ENCODE peak calls at places on chromosomes 11 and 22, in four cellular contexts. One of them, this sample, is unnamed.

GRCh38 chr11:123033895-123034294 is 28.0 kb downstream of the HSPA8 start:
- DNase-seq in K562: peak
- DNase-seq in HL-60: no peak
- DNase-seq in GM12878: no peak
- DNase-seq in this sample: no peak

GRCh38 chr11:10591741-10592140 is 23.3 kb upstream of the LYVE1 start:
- DNase-seq in K562: no peak
- DNase-seq in HL-60: no peak
- DNase-seq in GM12878: no peak
- DNase-seq in this sample: no peak

GRCh38 chr11:84887055-84887629 is 740.0 kb downstream of the DLG2 start:
- DNase-seq in K562: no peak
- DNase-seq in HL-60: no peak
- DNase-seq in GM12878: no peak
- DNase-seq in this sample: no peak

GRCh38 chr11:13954591-13954990 is 7.9 kb upstream of the SPON1 start:
- DNase-seq in K562: no peak
- DNase-seq in HL-60: no peak
- DNase-seq in GM12878: no peak
- DNase-seq in this sample: no peak

GRCh38 chr22:39688186-39688768 is 117.7 kb downstream of the CACNA1I start:
- DNase-seq in K562: no peak
- DNase-seq in HL-60: no peak
- DNase-seq in GM12878: no peak
- DNase-seq in this sample: no peak

GRCh38 chr11:20808328-20808727 is 138.9 kb downstream of the NELL1 start:
- DNase-seq in K562: no peak
- DNase-seq in HL-60: no peak
- DNase-seq in GM12878: no peak
- DNase-seq in this sample: no peak

GRCh38 chr11:426851-427250 is 12.1 kb upstream of the SIGIRR start:
- DNase-seq in K562: no peak
- DNase-seq in HL-60: no peak
- DNase-seq in GM12878: no peak
- DNase-seq in this sample: no peak

GRCh38 chr11:82080160-82080559 is 653.5 kb downstream of the FAM181B start:
- DNase-seq in K562: no peak
- DNase-seq in HL-60: no peak
- DNase-seq in GM12878: no peak
- DNase-seq in this sample: no peak

GRCh38 chr11:122714484-122714883 is 59.0 kb downstream of the UBASH3B start:
- DNase-seq in K562: no peak
- DNase-seq in HL-60: peak
- DNase-seq in GM12878: no peak
- DNase-seq in this sample: no peak

GRCh38 chr22:40485813-40486610 is 115.6 kb downstream of the SGSM3 start:
- DNase-seq in K562: no peak
- DNase-seq in HL-60: peak
- DNase-seq in GM12878: no peak
- DNase-seq in this sample: no peak

GRCh38 chr11:100681064-100681502 is 6.0 kb upstream of the ARHGAP42 start:
- DNase-seq in K562: peak
- DNase-seq in HL-60: peak
- DNase-seq in GM12878: peak
- DNase-seq in this sample: peak

GRCh38 chr11:1728281-1728680 is 22.1 kb downstream of the IFITM10 start:
- DNase-seq in K562: no peak
- DNase-seq in HL-60: no peak
- DNase-seq in GM12878: no peak
- DNase-seq in this sample: no peak

GRCh38 chr11:77396911-77397310 is 77.0 kb downstream of the PAK1 start:
- DNase-seq in K562: no peak
- DNase-seq in HL-60: no peak
- DNase-seq in GM12878: no peak
- DNase-seq in this sample: no peak

GRCh38 chr11:125404811-125405481 is 91.1 kb downstream of the FEZ1 start:
- DNase-seq in K562: peak
- DNase-seq in HL-60: peak
- DNase-seq in GM12878: no peak
- DNase-seq in this sample: peak

GRCh38 chr11:97610000-97610399 is 1220.2 kb downstream of the JRKL start:
- DNase-seq in K562: peak
- DNase-seq in HL-60: no peak
- DNase-seq in GM12878: no peak
- DNase-seq in this sample: no peak

GRCh38 chr22:20061481-20061861 is 18.6 kb upstream of the DGCR8 start:
- DNase-seq in K562: no peak
- DNase-seq in HL-60: no peak
- DNase-seq in GM12878: no peak
- DNase-seq in this sample: no peak

GRCh38 chr22:24055283-24055682 is 44.2 kb downstream of the CABIN1 start:
- DNase-seq in K562: no peak
- DNase-seq in HL-60: no peak
- DNase-seq in GM12878: no peak
- DNase-seq in this sample: no peak

GRCh38 chr11:8608646-8609045 is 14.6 kb upstream of the STK33 start:
- DNase-seq in K562: no peak
- DNase-seq in HL-60: no peak
- DNase-seq in GM12878: no peak
- DNase-seq in this sample: no peak

GRCh38 chr11:57255618-57256017 is 18.6 kb upstream of the APLNR start:
- DNase-seq in K562: no peak
- DNase-seq in HL-60: no peak
- DNase-seq in GM12878: no peak
- DNase-seq in this sample: no peak

GRCh38 chr22:25137577-25138525 is 61.8 kb upstream of the CRYBB3 start:
- DNase-seq in K562: peak
- DNase-seq in HL-60: no peak
- DNase-seq in GM12878: peak
- DNase-seq in this sample: no peak

GRCh38 chr11:73280606-73281005 is 8.5 kb downstream of the P2RY6 start:
- DNase-seq in K562: no peak
- DNase-seq in HL-60: no peak
- DNase-seq in GM12878: no peak
- DNase-seq in this sample: no peak

GRCh38 chr22:49905465-49905864 is 12.8 kb downstream of the ALG12 start:
- DNase-seq in K562: no peak
- DNase-seq in HL-60: no peak
- DNase-seq in GM12878: no peak
- DNase-seq in this sample: no peak

GRCh38 chr11:71197096-71197495 is 55.3 kb downstream of the SHANK2 start:
- DNase-seq in K562: no peak
- DNase-seq in HL-60: no peak
- DNase-seq in GM12878: no peak
- DNase-seq in this sample: no peak

GRCh38 chr11:2850366-2850765 is 35.2 kb downstream of the CDKN1C start:
- DNase-seq in K562: no peak
- DNase-seq in HL-60: no peak
- DNase-seq in GM12878: no peak
- DNase-seq in this sample: no peak

GRCh38 chr22:31044262-31044861 is 36.8 kb upstream of the SMTN start:
- DNase-seq in K562: no peak
- DNase-seq in HL-60: no peak
- DNase-seq in GM12878: no peak
- DNase-seq in this sample: no peak

GRCh38 chr22:19471572-19471971 is 7.4 kb downstream of the UFD1 start:
- DNase-seq in K562: no peak
- DNase-seq in HL-60: no peak
- DNase-seq in GM12878: no peak
- DNase-seq in this sample: no peak

GRCh38 chr22:31734512-31734911 is 15.4 kb downstream of the PRR14L start:
- DNase-seq in K562: no peak
- DNase-seq in HL-60: no peak
- DNase-seq in GM12878: no peak
- DNase-seq in this sample: no peak

GRCh38 chr11:13448876-13449275 is 14.1 kb downstream of the BTBD10 start:
- DNase-seq in K562: peak
- DNase-seq in HL-60: peak
- DNase-seq in GM12878: no peak
- DNase-seq in this sample: no peak

GRCh38 chr11:5941951-5942350 is at the start of gene OR56A3:
- DNase-seq in K562: no peak
- DNase-seq in HL-60: no peak
- DNase-seq in GM12878: no peak
- DNase-seq in this sample: no peak

GRCh38 chr22:37555029-37555428 is 5.3 kb upstream of the CDC42EP1 start:
- DNase-seq in K562: no peak
- DNase-seq in HL-60: no peak
- DNase-seq in GM12878: no peak
- DNase-seq in this sample: no peak

GRCh38 chr22:37559521-37559900 is 769 bp upstream of the CDC42EP1 start:
- DNase-seq in K562: no peak
- DNase-seq in HL-60: no peak
- DNase-seq in GM12878: no peak
- DNase-seq in this sample: no peak

GRCh38 chr22:37558815-37559214 is 1.5 kb upstream of the CDC42EP1 start:
- DNase-seq in K562: no peak
- DNase-seq in HL-60: no peak
- DNase-seq in GM12878: no peak
- DNase-seq in this sample: no peak

GRCh38 chr22:37557321-37558001 is 2.8 kb upstream of the CDC42EP1 start:
- DNase-seq in K562: no peak
- DNase-seq in HL-60: no peak
- DNase-seq in GM12878: no peak
- DNase-seq in this sample: no peak

GRCh38 chr22:37556750-37557149 is 3.5 kb upstream of the CDC42EP1 start:
- DNase-seq in K562: no peak
- DNase-seq in HL-60: peak
- DNase-seq in GM12878: no peak
- DNase-seq in this sample: no peak
- TF ChIP-seq POLR2AphosphoS5 in K562: no peak
- TF ChIP-seq POLR2AphosphoS5 in HL-60: no peak
- TF ChIP-seq POLR2AphosphoS5 in GM12878: no peak
- TF ChIP-seq POLR2AphosphoS5 in this sample: no peak

DNA sequence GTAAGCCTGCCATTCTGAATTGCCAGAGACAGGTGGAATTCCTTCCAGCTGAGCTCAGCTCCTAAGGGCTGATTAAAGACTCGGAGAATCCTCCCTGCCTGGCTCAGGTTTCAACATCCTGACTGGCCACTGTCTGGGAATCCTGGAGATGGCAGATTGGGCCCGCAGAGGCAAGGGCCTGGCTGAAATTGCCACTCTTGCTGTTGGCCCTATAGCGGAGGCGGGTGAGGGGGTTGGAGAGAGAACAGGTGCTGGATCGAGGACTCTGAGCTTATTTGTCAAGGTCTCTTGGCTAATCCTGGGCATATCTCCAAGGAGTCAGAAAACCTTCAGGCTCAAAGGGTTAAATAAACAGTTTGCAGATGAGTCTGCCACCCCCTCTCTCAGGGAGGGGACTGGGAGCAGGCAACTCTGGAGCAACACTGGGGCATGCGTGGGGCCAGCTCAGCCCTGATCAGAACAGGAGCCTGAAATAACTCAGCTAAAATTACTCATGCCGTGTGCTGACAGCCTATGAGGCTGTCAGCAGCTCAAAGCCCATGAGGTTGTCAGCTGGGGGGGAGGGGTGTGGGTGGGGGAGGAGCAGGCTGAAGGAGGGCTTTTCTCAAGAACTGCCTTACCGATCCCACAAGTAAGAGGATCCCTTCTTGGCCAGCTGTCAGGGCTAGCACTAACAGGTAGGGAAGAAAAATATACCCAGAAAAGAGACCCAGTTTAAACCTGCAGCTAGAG is 14.7 kb upstream of the MFRP start:
- DNase-seq in K562: peak
- DNase-seq in HL-60: peak
- DNase-seq in GM12878: no peak
- DNase-seq in this sample: no peak
- TF ChIP-seq SPI1 in K562: no peak
- TF ChIP-seq SPI1 in HL-60: no peak
- TF ChIP-seq SPI1 in GM12878: no peak
- TF ChIP-seq SPI1 in this sample: no peak

GRCh38 chr11:19520681-19521080 is 192.0 kb upstream of the NAV2 start:
- DNase-seq in K562: no peak
- DNase-seq in HL-60: no peak
- DNase-seq in GM12878: no peak
- DNase-seq in this sample: no peak

GRCh38 chr11:19524171-19524671 is 188.4 kb upstream of the NAV2 start:
- DNase-seq in K562: no peak
- DNase-seq in HL-60: no peak
- DNase-seq in GM12878: no peak
- DNase-seq in this sample: no peak

GRCh38 chr11:19519344-19519743 is 193.3 kb upstream of the NAV2 start:
- DNase-seq in K562: no peak
- DNase-seq in HL-60: no peak
- DNase-seq in GM12878: no peak
- DNase-seq in this sample: no peak

GRCh38 chr11:19525276-19525675 is 187.4 kb upstream of the NAV2 start:
- DNase-seq in K562: no peak
- DNase-seq in HL-60: peak
- DNase-seq in GM12878: peak
- DNase-seq in this sample: no peak

DNA sequence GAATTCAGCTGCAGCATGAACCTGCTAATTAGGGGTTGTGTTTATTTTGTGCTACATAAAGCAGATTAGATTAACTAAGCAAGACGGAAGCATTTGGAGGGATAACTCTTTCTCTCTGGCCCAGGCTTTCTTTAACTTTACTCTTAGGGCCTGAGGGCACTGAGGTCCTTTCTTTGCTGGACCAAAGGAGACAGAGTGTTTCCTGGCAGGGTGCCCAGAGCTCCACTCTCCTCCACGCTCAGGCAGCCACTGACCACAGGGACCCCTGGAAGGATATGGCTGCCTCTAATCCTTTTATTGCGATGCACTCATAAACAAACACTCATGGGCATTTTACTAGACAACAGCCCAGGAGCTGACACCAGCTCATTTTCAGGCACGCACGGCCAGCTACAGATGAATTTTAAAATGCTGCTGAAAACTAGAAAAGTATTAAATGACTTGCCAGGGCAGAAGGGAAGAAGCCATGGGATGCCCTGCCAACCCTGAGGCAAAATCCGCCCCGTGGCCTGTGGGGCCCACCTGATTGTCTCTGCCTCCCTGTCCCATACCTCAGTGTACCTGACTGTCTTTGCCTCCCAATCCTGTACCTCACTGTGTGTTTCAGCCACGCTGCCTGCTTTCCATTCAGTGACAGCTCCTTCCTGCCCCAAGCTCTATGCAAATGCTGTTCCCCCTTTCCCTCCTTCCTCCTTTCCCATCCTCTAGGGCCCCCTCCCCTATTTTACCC is 192.6 kb upstream of the NAV2 start:
- DNase-seq in K562: no peak
- DNase-seq in HL-60: no peak
- DNase-seq in GM12878: no peak
- DNase-seq in this sample: no peak
- TF ChIP-seq POLR2AphosphoS5 in K562: no peak
- TF ChIP-seq POLR2AphosphoS5 in HL-60: no peak
- TF ChIP-seq POLR2AphosphoS5 in GM12878: no peak
- TF ChIP-seq POLR2AphosphoS5 in this sample: no peak

GRCh38 chr11:128095459-128096096 is 491.8 kb downstream of the ETS1 start:
- DNase-seq in K562: no peak
- DNase-seq in HL-60: peak
- DNase-seq in GM12878: no peak
- DNase-seq in this sample: no peak

GRCh38 chr11:128093689-128094088 is 493.7 kb downstream of the ETS1 start:
- DNase-seq in K562: no peak
- DNase-seq in HL-60: no peak
- DNase-seq in GM12878: no peak
- DNase-seq in this sample: no peak

GRCh38 chr11:128103278-128103873 is 484.0 kb downstream of the ETS1 start:
- DNase-seq in K562: no peak
- DNase-seq in HL-60: no peak
- DNase-seq in GM12878: no peak
- DNase-seq in this sample: no peak

GRCh38 chr11:128098840-128099239 is 488.5 kb downstream of the ETS1 start:
- DNase-seq in K562: no peak
- DNase-seq in HL-60: peak
- DNase-seq in GM12878: no peak
- DNase-seq in this sample: no peak
- TF ChIP-seq SPI1 in K562: no peak
- TF ChIP-seq SPI1 in HL-60: peak
- TF ChIP-seq SPI1 in GM12878: no peak
- TF ChIP-seq SPI1 in this sample: no peak

This sample was measured in GM12891.